ENCODE peak calls at places on chromosome 14, in four cellular contexts. J, B, N and D are unnamed samples.

GRCh38 chr14:65101631-65102440 is 481 bp downstream of the MAX start:
- DNase-seq in N (no peak), J (no peak), B (no peak), D (no peak)

GRCh38 chr14:104399432-104400155 is 180.0 kb upstream of the C14orf180 start:
- DNase-seq in J (no peak), B (no peak), N (no peak), D (no peak)

GRCh38 chr14:31439554-31439953 is 17.8 kb downstream of the DTD2 start:
- DNase-seq in J (no peak), B (no peak), N (no peak), D (peak)

GRCh38 chr14:64899958-64900357 is 14.3 kb upstream of the CHURC1 start:
- DNase-seq in B (no peak), N (no peak), J (no peak), D (peak)

GRCh38 chr14:92646952-92647461 is 101.4 kb downstream of the LGMN start:
- DNase-seq in B (peak), N (no peak), J (peak), D (peak)

GRCh38 chr14:57747036-57747435 is 118.9 kb downstream of the SLC35F4 start:
- DNase-seq in B (no peak), N (no peak), J (peak), D (peak)

GRCh38 chr14:97944380-97944779 is 1147.2 kb downstream of the VRK1 start:
- DNase-seq in B (no peak), J (no peak), N (no peak), D (no peak)

GRCh38 chr14:76067536-76067935 is 82.0 kb downstream of the IFT43 start:
- DNase-seq in B (no peak), J (no peak), N (no peak), D (no peak)

GRCh38 chr14:37036669-37037341 is 135.6 kb downstream of the SLC25A21 start:
- DNase-seq in N (no peak), B (peak), J (peak), D (peak)

GRCh38 chr14:21191809-21192446 is 36.1 kb upstream of the OR5AU1 start:
- DNase-seq in J (no peak), N (peak), B (peak), D (no peak)

GRCh38 chr14:104797112-104798044 is 1.8 kb upstream of the AKT1 start:
- DNase-seq in J (no peak), B (no peak), N (peak), D (no peak)

GRCh38 chr14:31336646-31337045 is 83.7 kb downstream of the HEATR5A start:
- DNase-seq in J (no peak), B (peak), N (no peak), D (peak)

GRCh38 chr14:87084908-87085307 is 908.1 kb downstream of the GALC start:
- DNase-seq in B (no peak), N (no peak), J (no peak), D (no peak)

GRCh38 chr14:51092965-51093364 is 1.9 kb downstream of the TRIM9 start:
- DNase-seq in N (no peak), B (no peak), J (no peak), D (no peak)
- H3K4me3 ChIP-seq in N (no peak), B (no peak), J (no peak), D (no peak)

GRCh38 chr14:68679746-68680467 is 113.0 kb downstream of the ZFP36L1 start:
- DNase-seq in N (no peak), B (no peak), J (no peak), D (no peak)

GRCh38 chr14:68678471-68678870 is 114.4 kb downstream of the ZFP36L1 start:
- DNase-seq in B (no peak), N (no peak), J (no peak), D (no peak)

GRCh38 chr14:68677901-68678300 is 115.0 kb downstream of the ZFP36L1 start:
- DNase-seq in J (no peak), N (no peak), B (no peak), D (no peak)

GRCh38 chr14:68680541-68681051 is 112.3 kb downstream of the ZFP36L1 start:
- DNase-seq in J (no peak), B (peak), N (no peak), D (peak)

GRCh38 chr14:68679301-68679700 is 113.6 kb downstream of the ZFP36L1 start:
- DNase-seq in B (no peak), J (no peak), N (no peak), D (no peak)
- TF ChIP-seq CTCF in B (no peak), J (no peak), N (no peak), D (no peak)

DNA sequence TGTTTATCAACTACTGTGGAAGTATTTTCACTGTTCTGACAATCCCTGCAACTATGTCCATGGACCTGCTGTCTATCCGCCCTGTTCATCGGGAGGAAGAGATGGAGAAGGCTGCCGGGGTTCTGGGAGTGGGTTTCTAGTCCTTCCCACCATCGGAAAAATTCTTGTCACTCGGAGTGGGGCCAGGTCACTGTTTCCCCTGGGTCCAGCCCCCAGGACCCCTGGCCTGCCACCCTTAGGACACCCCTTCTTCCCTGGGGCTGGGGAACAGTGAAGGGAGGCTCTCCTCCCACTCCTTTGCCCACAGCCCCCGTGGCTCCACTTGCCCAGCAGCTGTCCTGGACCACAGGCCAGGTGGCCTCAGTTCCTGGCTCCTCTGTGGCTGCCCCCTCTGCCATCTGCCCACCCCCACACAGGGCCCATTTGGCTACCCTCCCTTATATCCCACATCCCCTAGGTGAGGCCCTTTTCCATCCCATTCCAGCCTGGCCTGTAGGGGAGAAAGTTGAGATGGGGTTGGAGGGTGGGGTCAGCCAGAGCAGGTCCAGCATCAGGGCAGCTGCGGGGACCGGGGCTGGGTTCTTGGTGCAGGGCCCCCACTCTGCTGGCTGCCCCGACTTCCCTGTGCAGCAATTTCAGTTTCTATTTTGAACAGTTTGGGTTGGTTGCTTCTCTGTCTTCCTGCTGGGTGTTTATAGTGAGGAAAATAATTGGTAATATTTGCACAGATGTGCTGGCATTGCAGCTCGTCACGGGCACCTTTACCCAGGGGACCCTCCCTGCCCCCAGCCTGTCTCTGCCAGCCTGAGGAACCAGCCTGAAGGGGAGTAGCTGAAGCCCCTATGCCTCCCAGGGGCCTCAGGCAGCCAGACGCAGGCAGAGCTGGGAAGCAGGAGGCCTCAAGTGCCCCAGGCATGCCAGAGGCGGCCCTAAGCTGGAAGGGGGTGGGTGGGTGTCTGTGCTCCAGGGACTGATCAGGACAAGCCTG is 23.5 kb downstream of the SYNDIG1L start:
- DNase-seq in J (no peak), B (no peak), N (no peak), D (no peak)
- H3K4me3 ChIP-seq in J (no peak), B (no peak), N (no peak), D (no peak)

DNA sequence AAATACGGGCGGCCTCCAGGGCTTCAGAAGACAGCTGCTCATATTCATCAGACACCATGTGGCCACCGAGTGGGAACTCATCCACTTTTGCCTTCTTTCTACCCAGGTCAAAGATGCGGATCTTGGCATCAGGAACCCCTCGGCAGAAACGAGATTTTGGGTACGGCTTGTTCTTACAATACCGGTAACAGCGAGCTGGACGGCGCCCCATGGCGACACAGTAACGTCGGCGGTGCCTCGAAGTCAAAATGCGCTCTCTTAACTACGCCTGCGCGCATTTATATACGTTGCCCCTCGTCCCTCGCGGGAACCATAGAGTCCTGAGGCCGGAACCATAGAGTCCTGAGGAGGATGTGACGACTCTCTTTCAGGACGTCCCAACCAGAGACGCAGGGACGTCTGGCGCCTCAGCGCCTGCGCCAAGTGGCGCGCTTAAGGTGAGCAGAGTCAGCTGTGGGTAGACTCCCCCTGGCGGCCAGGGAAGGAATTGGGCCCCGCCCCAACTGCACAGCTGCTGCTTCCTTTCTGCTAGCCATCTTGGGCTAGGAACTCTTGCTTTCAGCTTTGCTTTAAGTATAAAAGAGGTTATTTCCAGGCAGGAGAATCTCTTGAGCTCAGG is at the start of gene RPL10L:
- DNase-seq in N (peak), B (no peak), J (no peak), D (no peak)
- TF ChIP-seq CTCF in N (no peak), B (no peak), J (no peak), D (no peak)